ENCODE peak calls at places on chromosomes 12 and 14, in four cellular contexts. T is GM12878, B is GM12891, M is K562. S is an unnamed sample.

GRCh38 chr12:54141534-54142475 is 47.0 kb downstream of the SMUG1 start:
- DNase-seq in T (no peak), B (no peak), M (no peak), S (no peak)

GRCh38 chr12:71935594-71935993 is 3.1 kb upstream of the TPH2 start:
- DNase-seq in T (peak), B (no peak), M (peak), S (no peak)

GRCh38 chr12:76101739-76102385 is 17.4 kb upstream of the NAP1L1 start:
- DNase-seq in T (no peak), B (no peak), M (no peak), S (no peak)

GRCh38 chr14:99754141-99755067 is 38.8 kb upstream of the EML1 start:
- DNase-seq in T (no peak), B (no peak), M (no peak), S (no peak)

GRCh38 chr14:51828017-51828797 is 32.2 kb upstream of the GNG2 start:
- DNase-seq in T (peak), B (no peak), M (no peak), S (peak)

GRCh38 chr12:111453071-111453989 is 47.6 kb downstream of the SH2B3 start:
- DNase-seq in T (no peak), B (no peak), M (no peak), S (no peak)

GRCh38 chr14:64549805-64550538 is at the start of gene PPP1R36:
- DNase-seq in T (no peak), B (peak), M (peak), S (peak)

GRCh38 chr12:99767809-99768208 is 120.3 kb downstream of the GARIN6 start:
- DNase-seq in T (no peak), B (no peak), M (peak), S (no peak)

GRCh38 chr14:95346820-95347219 is 27.1 kb upstream of the CLMN start:
- DNase-seq in T (no peak), B (no peak), M (no peak), S (no peak)

GRCh38 chr14:41749425-41749824 is 142.7 kb downstream of the LRFN5 start:
- DNase-seq in T (no peak), B (no peak), M (no peak), S (no peak)

GRCh38 chr12:34186492-34186891 is 164.2 kb downstream of the ALG10 start:
- DNase-seq in T (no peak), B (no peak), M (peak), S (no peak)

GRCh38 chr12:50217202-50217601 is 50.0 kb upstream of the CERS5 start:
- DNase-seq in T (no peak), B (no peak), M (no peak), S (no peak)

GRCh38 chr14:46580941-46581671 is 70.5 kb downstream of the RPL10L start:
- DNase-seq in T (no peak), B (peak), M (peak), S (peak)

GRCh38 chr12:103169-103981 is 36.8 kb downstream of the IQSEC3 start:
- DNase-seq in T (no peak), B (no peak), M (peak), S (no peak)

DNA sequence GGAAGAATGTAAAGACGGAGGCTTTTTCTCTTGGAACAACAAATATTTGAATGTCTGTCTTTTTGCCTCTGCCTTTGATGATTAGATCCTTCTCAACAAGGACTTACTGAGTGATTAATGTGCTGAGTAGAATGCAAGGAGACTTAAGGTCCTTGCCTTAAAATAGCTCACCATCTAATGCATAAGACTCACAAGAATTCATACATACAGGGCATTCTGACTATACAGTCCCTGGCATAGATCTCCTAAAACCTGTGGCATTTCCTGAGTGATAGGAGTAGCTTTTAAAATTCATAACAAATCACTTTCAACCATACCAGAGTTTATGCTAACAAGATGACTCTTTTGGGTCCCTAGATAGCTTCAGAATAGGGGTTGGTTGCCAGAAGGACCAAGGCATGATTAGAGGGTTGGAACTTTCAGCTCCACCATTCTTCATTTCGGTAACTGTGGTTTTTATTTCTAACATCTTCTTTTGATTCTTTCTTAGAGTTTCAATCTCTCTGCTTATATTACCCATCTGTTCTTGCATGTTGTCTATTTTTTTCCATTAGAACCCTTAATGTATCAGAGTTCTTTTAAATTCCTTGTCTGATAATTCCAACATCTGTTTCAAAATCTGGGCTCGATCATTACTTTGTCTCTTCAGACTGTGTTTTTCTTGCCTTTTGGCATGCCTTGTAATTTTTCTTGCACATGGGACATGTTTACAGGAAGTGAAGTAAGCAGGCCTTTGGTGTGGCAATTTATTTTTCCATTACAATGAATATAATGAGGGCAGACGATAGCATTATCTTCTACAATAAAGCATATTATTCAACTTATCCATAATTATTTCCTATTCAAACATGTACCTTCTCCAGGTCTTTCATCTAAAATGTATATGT is 48.6 kb downstream of the STXBP6 start:
- DNase-seq in T (no peak), B (no peak), M (no peak), S (no peak)
- TF ChIP-seq SPI1 in T (no peak), B (no peak), M (no peak), S (no peak)

GRCh38 chr12:27915536-27915935 is 57.0 kb downstream of the PTHLH start:
- DNase-seq in T (no peak), B (no peak), M (no peak), S (no peak)

GRCh38 chr12:27914956-27915355 is 57.6 kb downstream of the PTHLH start:
- DNase-seq in T (no peak), B (no peak), M (no peak), S (no peak)

GRCh38 chr12:27924350-27925140 is 48.0 kb downstream of the PTHLH start:
- DNase-seq in T (no peak), B (no peak), M (no peak), S (no peak)

GRCh38 chr12:27922591-27923139 is 49.9 kb downstream of the PTHLH start:
- DNase-seq in T (no peak), B (no peak), M (no peak), S (no peak)

GRCh38 chr12:27919671-27920235 is 52.8 kb downstream of the PTHLH start:
- DNase-seq in T (no peak), B (no peak), M (no peak), S (no peak)
- TF ChIP-seq POLR2AphosphoS5 in T (no peak), B (no peak), M (no peak), S (no peak)

GRCh38 chr12:70849265-70849960 is 71.1 kb downstream of the PTPRR start:
- DNase-seq in T (no peak), B (no peak), M (peak), S (no peak)
- TF ChIP-seq SPI1 in T (no peak), B (no peak), M (no peak), S (no peak)

GRCh38 chr14:53532871-53533270 is 379.7 kb upstream of the DDHD1 start:
- DNase-seq in T (no peak), B (no peak), M (no peak), S (no peak)

GRCh38 chr14:53533384-53533975 is 380.4 kb upstream of the DDHD1 start:
- DNase-seq in T (no peak), B (no peak), M (no peak), S (no peak)

GRCh38 chr14:53531730-53532129 is 378.6 kb upstream of the DDHD1 start:
- DNase-seq in T (no peak), B (no peak), M (no peak), S (no peak)

GRCh38 chr14:53529519-53529918 is 376.4 kb upstream of the DDHD1 start:
- DNase-seq in T (no peak), B (no peak), M (no peak), S (no peak)

GRCh38 chr14:53531151-53531550 is 378.0 kb upstream of the DDHD1 start:
- DNase-seq in T (no peak), B (no peak), M (no peak), S (no peak)
- TF ChIP-seq POLR2AphosphoS5 in T (no peak), B (no peak), M (no peak), S (no peak)

GRCh38 chr12:46965880-46966279 is 113.5 kb upstream of the PCED1B start:
- DNase-seq in T (no peak), B (no peak), M (no peak), S (no peak)
- TF ChIP-seq SPI1 in T (no peak), B (no peak), M (no peak), S (no peak)

GRCh38 chr12:52331833-52332232 is 10.6 kb upstream of the KRT83 start:
- DNase-seq in T (no peak), B (no peak), M (no peak), S (no peak)

GRCh38 chr12:52334185-52334584 is 13.0 kb upstream of the KRT83 start:
- DNase-seq in T (no peak), B (no peak), M (no peak), S (no peak)

GRCh38 chr12:52331039-52331438 is 9.8 kb upstream of the KRT83 start:
- DNase-seq in T (no peak), B (no peak), M (no peak), S (no peak)

GRCh38 chr12:52332381-52332780 is 11.2 kb upstream of the KRT83 start:
- DNase-seq in T (no peak), B (no peak), M (no peak), S (no peak)

DNA sequence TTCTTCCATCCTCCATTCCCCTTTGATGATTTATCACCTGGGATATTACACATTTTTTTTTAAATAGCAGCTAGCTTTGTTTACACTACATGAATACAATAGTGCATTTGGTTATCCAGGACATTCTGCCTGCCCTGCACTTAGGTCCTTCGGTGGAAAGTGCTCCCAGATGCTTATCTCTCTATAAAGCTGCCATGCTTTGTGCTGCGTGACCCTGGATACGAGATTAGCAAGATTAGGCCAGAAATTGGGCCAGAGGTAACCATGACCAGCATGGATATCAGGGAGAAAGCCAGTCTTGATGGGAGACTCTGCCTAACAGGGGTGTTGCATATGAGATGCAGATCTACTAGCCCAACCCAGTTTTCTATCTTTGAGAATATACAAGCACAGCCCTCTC is 12.1 kb upstream of the KRT83 start:
- DNase-seq in T (no peak), B (no peak), M (no peak), S (no peak)
- TF ChIP-seq POLR2AphosphoS5 in T (no peak), B (no peak), M (no peak), S (no peak)

S was measured in HL-60.